ENCODE peak calls at places on chromosomes 4 and X, in eight cellular contexts. One of them, this sample, is unnamed.

GRCh38 chrX:120316587-120317283 is 5.5 kb upstream of the TMEM255A start:
- DNase-seq in activated CD8-positive, alpha-beta memory T cell treated with anti-CD3 and anti-CD28 coated beads, Interleukin-2, amount 50 U/mL, for 4 hours: no peak
- DNase-seq in esophagus muscularis mucosa: no peak
- DNase-seq in Peyer's patch: no peak
- DNase-seq in lower lobe of right lung: no peak
- DNase-seq in mesenteric fat pad: no peak
- DNase-seq in activated naive CD4-positive, alpha-beta T cell treated with anti-CD3 and anti-CD28 coated beads, Interleukin-2, amount 10 ng/mL, durations not matched to agents 7 days and 5 days: no peak
- DNase-seq in GM12891: no peak
- DNase-seq in this sample: no peak

GRCh38 chr4:81376720-81377119 is 95.0 kb downstream of the RASGEF1B start:
- DNase-seq in activated naive CD4-positive, alpha-beta T cell treated with anti-CD3 and anti-CD28 coated beads, Interleukin-2, amount 10 ng/mL, durations not matched to agents 7 days and 5 days: no peak
- DNase-seq in esophagus muscularis mucosa: no peak
- DNase-seq in activated CD8-positive, alpha-beta memory T cell treated with anti-CD3 and anti-CD28 coated beads, Interleukin-2, amount 50 U/mL, for 4 hours: no peak
- DNase-seq in GM12891: no peak
- DNase-seq in Peyer's patch: no peak
- DNase-seq in mesenteric fat pad: no peak
- DNase-seq in lower lobe of right lung: no peak
- DNase-seq in this sample: no peak

GRCh38 chrX:40145001-40145631 is 47.4 kb upstream of the BCOR start:
- DNase-seq in mesenteric fat pad: no peak
- DNase-seq in esophagus muscularis mucosa: no peak
- DNase-seq in lower lobe of right lung: no peak
- DNase-seq in GM12891: no peak
- DNase-seq in Peyer's patch: no peak
- DNase-seq in activated CD8-positive, alpha-beta memory T cell treated with anti-CD3 and anti-CD28 coated beads, Interleukin-2, amount 50 U/mL, for 4 hours: no peak
- DNase-seq in activated naive CD4-positive, alpha-beta T cell treated with anti-CD3 and anti-CD28 coated beads, Interleukin-2, amount 10 ng/mL, durations not matched to agents 7 days and 5 days: no peak
- DNase-seq in this sample: no peak

GRCh38 chr4:38105475-38105874 is 145.3 kb downstream of the PTTG2 start:
- DNase-seq in activated naive CD4-positive, alpha-beta T cell treated with anti-CD3 and anti-CD28 coated beads, Interleukin-2, amount 10 ng/mL, durations not matched to agents 7 days and 5 days: no peak
- DNase-seq in mesenteric fat pad: no peak
- DNase-seq in lower lobe of right lung: no peak
- DNase-seq in GM12891: no peak
- DNase-seq in esophagus muscularis mucosa: no peak
- DNase-seq in Peyer's patch: no peak
- DNase-seq in activated CD8-positive, alpha-beta memory T cell treated with anti-CD3 and anti-CD28 coated beads, Interleukin-2, amount 50 U/mL, for 4 hours: no peak
- DNase-seq in this sample: no peak

GRCh38 chrX:7514871-7515599 is 327.9 kb upstream of the VCX start:
- DNase-seq in activated naive CD4-positive, alpha-beta T cell treated with anti-CD3 and anti-CD28 coated beads, Interleukin-2, amount 10 ng/mL, durations not matched to agents 7 days and 5 days: no peak
- DNase-seq in activated CD8-positive, alpha-beta memory T cell treated with anti-CD3 and anti-CD28 coated beads, Interleukin-2, amount 50 U/mL, for 4 hours: no peak
- DNase-seq in mesenteric fat pad: no peak
- DNase-seq in Peyer's patch: no peak
- DNase-seq in lower lobe of right lung: no peak
- DNase-seq in GM12891: no peak
- DNase-seq in esophagus muscularis mucosa: no peak
- DNase-seq in this sample: peak; percentile 48

GRCh38 chrX:12903646-12904045 is 2.8 kb upstream of the TLR8 start:
- DNase-seq in GM12891: no peak
- DNase-seq in lower lobe of right lung: no peak
- DNase-seq in mesenteric fat pad: no peak
- DNase-seq in activated naive CD4-positive, alpha-beta T cell treated with anti-CD3 and anti-CD28 coated beads, Interleukin-2, amount 10 ng/mL, durations not matched to agents 7 days and 5 days: no peak
- DNase-seq in Peyer's patch: no peak
- DNase-seq in activated CD8-positive, alpha-beta memory T cell treated with anti-CD3 and anti-CD28 coated beads, Interleukin-2, amount 50 U/mL, for 4 hours: no peak
- DNase-seq in esophagus muscularis mucosa: no peak
- DNase-seq in this sample: no peak

GRCh38 chr4:75547647-75548387 is 8.0 kb upstream of the ODAPH start:
- DNase-seq in mesenteric fat pad: no peak
- DNase-seq in Peyer's patch: peak; percentile 31
- DNase-seq in activated CD8-positive, alpha-beta memory T cell treated with anti-CD3 and anti-CD28 coated beads, Interleukin-2, amount 50 U/mL, for 4 hours: no peak
- DNase-seq in lower lobe of right lung: peak; percentile 65
- DNase-seq in GM12891: no peak
- DNase-seq in activated naive CD4-positive, alpha-beta T cell treated with anti-CD3 and anti-CD28 coated beads, Interleukin-2, amount 10 ng/mL, durations not matched to agents 7 days and 5 days: no peak
- DNase-seq in esophagus muscularis mucosa: no peak
- DNase-seq in this sample: peak; percentile 12

GRCh38 chr4:120718979-120719566 is 203.5 kb downstream of the PRDM5 start:
- DNase-seq in GM12891: no peak
- DNase-seq in esophagus muscularis mucosa: no peak
- DNase-seq in activated CD8-positive, alpha-beta memory T cell treated with anti-CD3 and anti-CD28 coated beads, Interleukin-2, amount 50 U/mL, for 4 hours: no peak
- DNase-seq in Peyer's patch: no peak
- DNase-seq in activated naive CD4-positive, alpha-beta T cell treated with anti-CD3 and anti-CD28 coated beads, Interleukin-2, amount 10 ng/mL, durations not matched to agents 7 days and 5 days: peak; percentile 26
- DNase-seq in lower lobe of right lung: no peak
- DNase-seq in mesenteric fat pad: no peak
- DNase-seq in this sample: no peak

GRCh38 chr4:8938137-8938536 is 66.5 kb upstream of the HMX1 start:
- DNase-seq in activated CD8-positive, alpha-beta memory T cell treated with anti-CD3 and anti-CD28 coated beads, Interleukin-2, amount 50 U/mL, for 4 hours: no peak
- DNase-seq in Peyer's patch: no peak
- DNase-seq in esophagus muscularis mucosa: peak; percentile 82
- DNase-seq in GM12891: no peak
- DNase-seq in activated naive CD4-positive, alpha-beta T cell treated with anti-CD3 and anti-CD28 coated beads, Interleukin-2, amount 10 ng/mL, durations not matched to agents 7 days and 5 days: no peak
- DNase-seq in lower lobe of right lung: no peak
- DNase-seq in mesenteric fat pad: no peak
- DNase-seq in this sample: no peak

GRCh38 chr4:17817027-17817426 is 6.2 kb downstream of the NCAPG start:
- DNase-seq in mesenteric fat pad: no peak
- DNase-seq in esophagus muscularis mucosa: no peak
- DNase-seq in Peyer's patch: no peak
- DNase-seq in activated CD8-positive, alpha-beta memory T cell treated with anti-CD3 and anti-CD28 coated beads, Interleukin-2, amount 50 U/mL, for 4 hours: no peak
- DNase-seq in GM12891: no peak
- DNase-seq in activated naive CD4-positive, alpha-beta T cell treated with anti-CD3 and anti-CD28 coated beads, Interleukin-2, amount 10 ng/mL, durations not matched to agents 7 days and 5 days: no peak
- DNase-seq in lower lobe of right lung: no peak
- DNase-seq in this sample: peak; percentile 47

GRCh38 chr4:56861365-56861764 is 39.9 kb upstream of the SPINK2 start:
- DNase-seq in activated CD8-positive, alpha-beta memory T cell treated with anti-CD3 and anti-CD28 coated beads, Interleukin-2, amount 50 U/mL, for 4 hours: no peak
- DNase-seq in esophagus muscularis mucosa: no peak
- DNase-seq in GM12891: no peak
- DNase-seq in lower lobe of right lung: no peak
- DNase-seq in activated naive CD4-positive, alpha-beta T cell treated with anti-CD3 and anti-CD28 coated beads, Interleukin-2, amount 10 ng/mL, durations not matched to agents 7 days and 5 days: no peak
- DNase-seq in mesenteric fat pad: no peak
- DNase-seq in Peyer's patch: no peak
- DNase-seq in this sample: no peak

GRCh38 chr4:78057600-78058560 is 757 bp downstream of the FRAS1 start:
- DNase-seq in lower lobe of right lung: peak; percentile 65
- DNase-seq in activated naive CD4-positive, alpha-beta T cell treated with anti-CD3 and anti-CD28 coated beads, Interleukin-2, amount 10 ng/mL, durations not matched to agents 7 days and 5 days: peak; percentile 46
- DNase-seq in Peyer's patch: peak; percentile 18
- DNase-seq in mesenteric fat pad: no peak
- DNase-seq in esophagus muscularis mucosa: no peak
- DNase-seq in activated CD8-positive, alpha-beta memory T cell treated with anti-CD3 and anti-CD28 coated beads, Interleukin-2, amount 50 U/mL, for 4 hours: peak; percentile 20
- DNase-seq in GM12891: no peak
- DNase-seq in this sample: no peak

GRCh38 chr4:176660561-176660960 is 132.2 kb downstream of the VEGFC start:
- DNase-seq in mesenteric fat pad: no peak
- DNase-seq in activated naive CD4-positive, alpha-beta T cell treated with anti-CD3 and anti-CD28 coated beads, Interleukin-2, amount 10 ng/mL, durations not matched to agents 7 days and 5 days: no peak
- DNase-seq in Peyer's patch: no peak
- DNase-seq in esophagus muscularis mucosa: no peak
- DNase-seq in GM12891: no peak
- DNase-seq in lower lobe of right lung: no peak
- DNase-seq in activated CD8-positive, alpha-beta memory T cell treated with anti-CD3 and anti-CD28 coated beads, Interleukin-2, amount 50 U/mL, for 4 hours: no peak
- DNase-seq in this sample: no peak

GRCh38 chr4:123398803-123399637 is 2.4 kb downstream of the SPRY1 start:
- DNase-seq in Peyer's patch: peak; percentile 61
- DNase-seq in esophagus muscularis mucosa: no peak
- DNase-seq in lower lobe of right lung: peak; percentile 83
- DNase-seq in GM12891: no peak
- DNase-seq in mesenteric fat pad: no peak
- DNase-seq in activated naive CD4-positive, alpha-beta T cell treated with anti-CD3 and anti-CD28 coated beads, Interleukin-2, amount 10 ng/mL, durations not matched to agents 7 days and 5 days: peak; percentile 57
- DNase-seq in activated CD8-positive, alpha-beta memory T cell treated with anti-CD3 and anti-CD28 coated beads, Interleukin-2, amount 50 U/mL, for 4 hours: peak; percentile 59
- DNase-seq in this sample: no peak

GRCh38 chrX:63488546-63489373 is 137.6 kb upstream of the SPIN4 start:
- DNase-seq in lower lobe of right lung: no peak
- DNase-seq in GM12891: no peak
- DNase-seq in activated CD8-positive, alpha-beta memory T cell treated with anti-CD3 and anti-CD28 coated beads, Interleukin-2, amount 50 U/mL, for 4 hours: no peak
- DNase-seq in Peyer's patch: no peak
- DNase-seq in activated naive CD4-positive, alpha-beta T cell treated with anti-CD3 and anti-CD28 coated beads, Interleukin-2, amount 10 ng/mL, durations not matched to agents 7 days and 5 days: no peak
- DNase-seq in esophagus muscularis mucosa: no peak
- DNase-seq in mesenteric fat pad: no peak
- DNase-seq in this sample: no peak

GRCh38 chr4:4677825-4678522 is 136.1 kb upstream of the STX18 start:
- DNase-seq in GM12891: no peak
- DNase-seq in activated CD8-positive, alpha-beta memory T cell treated with anti-CD3 and anti-CD28 coated beads, Interleukin-2, amount 50 U/mL, for 4 hours: no peak
- DNase-seq in mesenteric fat pad: no peak
- DNase-seq in Peyer's patch: no peak
- DNase-seq in lower lobe of right lung: no peak
- DNase-seq in esophagus muscularis mucosa: no peak
- DNase-seq in activated naive CD4-positive, alpha-beta T cell treated with anti-CD3 and anti-CD28 coated beads, Interleukin-2, amount 10 ng/mL, durations not matched to agents 7 days and 5 days: no peak
- DNase-seq in this sample: no peak

GRCh38 chrX:42396136-42396535 is 381.8 kb downstream of the PPP1R2C start:
- DNase-seq in activated CD8-positive, alpha-beta memory T cell treated with anti-CD3 and anti-CD28 coated beads, Interleukin-2, amount 50 U/mL, for 4 hours: no peak
- DNase-seq in Peyer's patch: no peak
- DNase-seq in GM12891: no peak
- DNase-seq in esophagus muscularis mucosa: no peak
- DNase-seq in lower lobe of right lung: no peak
- DNase-seq in mesenteric fat pad: no peak
- DNase-seq in activated naive CD4-positive, alpha-beta T cell treated with anti-CD3 and anti-CD28 coated beads, Interleukin-2, amount 10 ng/mL, durations not matched to agents 7 days and 5 days: no peak
- DNase-seq in this sample: no peak